ENCODE peak calls at places on chromosomes 7 and 10, in nine cellular contexts. Y is DMS153; F is endodermal cell; B is cardiac muscle cell; P is iPS-NIHi11; D is naive thymus-derived CD8-positive, alpha-beta T cell; I is activated naive CD4-positive, alpha-beta T cell treated with anti-CD3 and anti-CD28 coated beads, Interleukin-2, amount 10 ng/mL, durations not matched to agents 7 days and 5 days; G is MM.1S; W is astrocyte of the hippocampus. V is an unnamed sample.

GRCh38 chr7:40804477-40805215 is 669.8 kb downstream of the SUGCT start:
- DNase-seq in Y (no peak), F (no peak), B (no peak), P (no peak), D (no peak), I (no peak), G (no peak), W (no peak), V (no peak)

GRCh38 chr10:132277311-132277741 is 30.4 kb downstream of the STK32C start:
- DNase-seq in Y (no peak), F (no peak), B (no peak), P (no peak), D (no peak), I (no peak), G (no peak), W (no peak), V (no peak)

GRCh38 chr10:30502266-30503058 is 68.5 kb downstream of the MAP3K8 start:
- DNase-seq in Y (no peak), F (no peak), B (peak), P (peak), D (no peak), I (peak), G (peak), W (peak), V (peak)

GRCh38 chr10:128693493-128694132 is 567.4 kb upstream of the MKI67 start:
- DNase-seq in Y (no peak), F (peak), B (no peak), P (peak), D (no peak), I (no peak), G (no peak), W (no peak), V (no peak)

GRCh38 chr10:84063440-84063839 is 75.9 kb upstream of the GHITM start:
- DNase-seq in Y (no peak), F (no peak), B (no peak), P (no peak), D (no peak), I (no peak), G (no peak), W (no peak), V (no peak)

GRCh38 chr7:89200758-89201157 is 405.2 kb upstream of the TEX47 start:
- DNase-seq in Y (no peak), F (no peak), B (no peak), P (no peak), D (no peak), I (no peak), G (no peak), W (peak), V (no peak)

GRCh38 chr7:134827436-134827835 is 48.0 kb downstream of the CALD1 start:
- DNase-seq in Y (no peak), F (no peak), B (no peak), P (no peak), D (no peak), I (no peak), G (no peak), W (no peak), V (no peak)

GRCh38 chr7:132800522-132800921 is 224.3 kb upstream of the PLXNA4 start:
- DNase-seq in Y (no peak), F (no peak), B (no peak), P (no peak), D (no peak), I (no peak), G (no peak), W (no peak), V (no peak)

GRCh38 chr10:118725784-118726507 is 28.8 kb downstream of the CACUL1 start:
- DNase-seq in Y (no peak), F (no peak), B (peak), P (no peak), D (no peak), I (no peak), G (no peak), W (no peak), V (no peak)

GRCh38 chr10:8702181-8702580 is 647.7 kb downstream of the GATA3 start:
- DNase-seq in Y (no peak), F (no peak), B (no peak), P (no peak), D (no peak), I (no peak), G (no peak), W (no peak), V (no peak)

GRCh38 chr10:4704034-4704545 is 121.9 kb upstream of the AKR1E2 start:
- DNase-seq in Y (no peak), F (no peak), B (peak), P (no peak), D (no peak), I (no peak), G (peak), W (peak), V (no peak)

GRCh38 chr10:123862421-123863188 is 29.0 kb downstream of the CPXM2 start:
- DNase-seq in Y (no peak), F (no peak), B (no peak), P (no peak), D (no peak), I (no peak), G (no peak), W (no peak), V (no peak)

GRCh38 chr7:65804887-65805286 is 68.0 kb upstream of the VKORC1L1 start:
- DNase-seq in Y (no peak), F (no peak), B (no peak), P (no peak), D (no peak), I (no peak), G (no peak), W (no peak), V (no peak)

GRCh38 chr10:58951750-58952149 is 224.7 kb upstream of the PHYHIPL start:
- DNase-seq in Y (no peak), F (no peak), B (peak), P (no peak), D (no peak), I (no peak), G (no peak), W (peak), V (no peak)

GRCh38 chr10:77320852-77321496 is 316.6 kb downstream of the KCNMA1 start:
- DNase-seq in Y (no peak), F (no peak), B (peak), P (no peak), D (no peak), I (no peak), G (no peak), W (peak), V (no peak)

GRCh38 chr7:40541336-40541735 is 406.5 kb downstream of the SUGCT start:
- DNase-seq in Y (no peak), F (no peak), B (peak), P (no peak), D (no peak), I (no peak), G (no peak), W (no peak), V (no peak)

GRCh38 chr10:49627644-49628247 is 13.9 kb downstream of the CHAT start:
- DNase-seq in Y (no peak), F (no peak), B (no peak), P (no peak), D (no peak), I (no peak), G (no peak), W (no peak), V (no peak)

GRCh38 chr7:73569042-73569608 is 9.3 kb downstream of the TBL2 start:
- DNase-seq in Y (no peak), F (no peak), B (no peak), P (no peak), D (no peak), I (no peak), G (no peak), W (no peak), V (no peak)

GRCh38 chr7:77797734-77798393 is 370 bp downstream of the TMEM60 start:
- DNase-seq in Y (no peak), F (peak), B (no peak), P (peak), D (no peak), I (no peak), G (peak), W (no peak), V (no peak)

GRCh38 chr7:117251687-117252086 is 71.2 kb downstream of the WNT2 start:
- DNase-seq in Y (no peak), F (no peak), B (peak), P (no peak), D (no peak), I (no peak), G (no peak), W (peak), V (no peak)

GRCh38 chr7:151472644-151473380 is 32.9 kb upstream of the CRYGN start:
- DNase-seq in Y (no peak), F (peak), B (peak), P (no peak), D (no peak), I (no peak), G (peak), W (no peak), V (no peak)

GRCh38 chr7:155603858-155604503 is 40.5 kb upstream of the RBM33 start:
- DNase-seq in Y (no peak), F (no peak), B (no peak), P (no peak), D (no peak), I (no peak), G (no peak), W (no peak), V (no peak)

GRCh38 chr10:21993360-21994001 is 10.0 kb downstream of the DNAJC1 start:
- DNase-seq in Y (no peak), F (no peak), B (peak), P (no peak), D (no peak), I (no peak), G (peak), W (peak), V (peak)

GRCh38 chr10:75038335-75038734 is 73.1 kb upstream of the SAMD8 start:
- DNase-seq in Y (no peak), F (no peak), B (peak), P (no peak), D (no peak), I (no peak), G (no peak), W (peak), V (no peak)

GRCh38 chr7:31312864-31313263 is 27.7 kb downstream of the NEUROD6 start:
- DNase-seq in Y (no peak), F (no peak), B (no peak), P (no peak), D (no peak), I (no peak), G (no peak), W (no peak), V (no peak)

GRCh38 chr7:7017707-7018265 is 164.6 kb upstream of the C1GALT1 start:
- DNase-seq in Y (no peak), F (no peak), B (no peak), P (no peak), D (no peak), I (no peak), G (no peak), W (no peak), V (no peak)

GRCh38 chr7:115748123-115748738 is 282.3 kb downstream of the TFEC start:
- DNase-seq in Y (no peak), F (no peak), B (no peak), P (no peak), D (no peak), I (no peak), G (peak), W (no peak), V (no peak)

GRCh38 chr10:92208736-92209135 is 82.1 kb downstream of the CPEB3 start:
- DNase-seq in Y (no peak), F (no peak), B (peak), P (no peak), D (no peak), I (no peak), G (no peak), W (peak), V (no peak)

GRCh38 chr10:32413513-32413912 is 32.4 kb upstream of the CCDC7 start:
- DNase-seq in Y (no peak), F (no peak), B (peak), P (no peak), D (no peak), I (no peak), G (no peak), W (peak), V (no peak)